ENCODE peak calls at places on chromosome 20, in eight cellular contexts. T, G, C, F, J, R, D and H are unnamed samples.

GRCh38 chr20:2631228-2631627 is 21.2 kb upstream of the NOP56 start:
- DNase-seq in T (no peak), G (no peak), C (peak; percentile 41), F (no peak), J (no peak), R (no peak), D (no peak), H (no peak)

GRCh38 chr20:55255016-55255415 is 750.3 kb downstream of the CBLN4 start:
- DNase-seq in T (no peak), G (no peak), C (no peak), F (no peak), J (no peak), R (no peak), D (no peak), H (no peak)

GRCh38 chr20:58721951-58722371 is 29.4 kb downstream of the NPEPL1 start:
- DNase-seq in T (peak; percentile 69), G (peak; percentile 57), C (no peak), F (peak; percentile 61), J (no peak), R (peak; percentile 13), D (no peak), H (no peak)

GRCh38 chr20:18739785-18740184 is 73.8 kb upstream of the SCP2D1 start:
- DNase-seq in T (peak; percentile 89), G (peak; percentile 16), C (peak; percentile 85), F (no peak), J (no peak), R (no peak), D (peak; percentile 71), H (no peak)

GRCh38 chr20:15827628-15828027 is 745.6 kb downstream of the KIF16B start:
- DNase-seq in T (no peak), G (no peak), C (no peak), F (no peak), J (no peak), R (no peak), D (no peak), H (no peak)

GRCh38 chr20:9912290-9912689 is 73.4 kb upstream of the PAK5 start:
- DNase-seq in T (no peak), G (no peak), C (no peak), F (no peak), J (no peak), R (no peak), D (no peak), H (no peak)

GRCh38 chr20:7691647-7692046 is 248.6 kb downstream of the HAO1 start:
- DNase-seq in T (no peak), G (no peak), C (no peak), F (no peak), J (no peak), R (no peak), D (no peak), H (no peak)

GRCh38 chr20:23157741-23158140 is 71.6 kb upstream of the CD93 start:
- DNase-seq in T (no peak), G (no peak), C (no peak), F (no peak), J (no peak), R (no peak), D (no peak), H (peak; percentile 22)

GRCh38 chr20:58496429-58496769 is 18.8 kb downstream of the APCDD1L start:
- DNase-seq in T (no peak), G (no peak), C (no peak), F (no peak), J (no peak), R (no peak), D (no peak), H (no peak)

GRCh38 chr20:64269604-64270411 is 14.3 kb downstream of the PCMTD2 start:
- DNase-seq in T (no peak), G (no peak), C (no peak), F (no peak), J (no peak), R (no peak), D (no peak), H (no peak)

GRCh38 chr20:9739991-9740390 is 98.9 kb downstream of the PAK5 start:
- DNase-seq in T (no peak), G (no peak), C (no peak), F (no peak), J (no peak), R (no peak), D (no peak), H (no peak)

GRCh38 chr20:57869291-57869950 is 159.6 kb upstream of the PMEPA1 start:
- DNase-seq in T (peak; percentile 26), G (no peak), C (no peak), F (no peak), J (no peak), R (no peak), D (no peak), H (no peak)

GRCh38 chr20:35085477-35086225 is 7.0 kb downstream of the TRPC4AP start:
- DNase-seq in T (no peak), G (no peak), C (no peak), F (no peak), J (no peak), R (no peak), D (no peak), H (no peak)

GRCh38 chr20:22532598-22532997 is 51.8 kb downstream of the FOXA2 start:
- DNase-seq in T (no peak), G (no peak), C (no peak), F (no peak), J (no peak), R (no peak), D (no peak), H (no peak)

GRCh38 chr20:4439461-4439860 is 282.2 kb upstream of the PRND start:
- DNase-seq in T (no peak), G (no peak), C (peak; percentile 36), F (no peak), J (no peak), R (no peak), D (no peak), H (peak; percentile 33)

GRCh38 chr20:48831702-48832422 is 4.1 kb upstream of the PREX1 start:
- DNase-seq in T (peak; percentile 75), G (peak; percentile 25), C (peak; percentile 89), F (peak; percentile 81), J (no peak), R (peak; percentile 60), D (no peak), H (no peak)

DNA sequence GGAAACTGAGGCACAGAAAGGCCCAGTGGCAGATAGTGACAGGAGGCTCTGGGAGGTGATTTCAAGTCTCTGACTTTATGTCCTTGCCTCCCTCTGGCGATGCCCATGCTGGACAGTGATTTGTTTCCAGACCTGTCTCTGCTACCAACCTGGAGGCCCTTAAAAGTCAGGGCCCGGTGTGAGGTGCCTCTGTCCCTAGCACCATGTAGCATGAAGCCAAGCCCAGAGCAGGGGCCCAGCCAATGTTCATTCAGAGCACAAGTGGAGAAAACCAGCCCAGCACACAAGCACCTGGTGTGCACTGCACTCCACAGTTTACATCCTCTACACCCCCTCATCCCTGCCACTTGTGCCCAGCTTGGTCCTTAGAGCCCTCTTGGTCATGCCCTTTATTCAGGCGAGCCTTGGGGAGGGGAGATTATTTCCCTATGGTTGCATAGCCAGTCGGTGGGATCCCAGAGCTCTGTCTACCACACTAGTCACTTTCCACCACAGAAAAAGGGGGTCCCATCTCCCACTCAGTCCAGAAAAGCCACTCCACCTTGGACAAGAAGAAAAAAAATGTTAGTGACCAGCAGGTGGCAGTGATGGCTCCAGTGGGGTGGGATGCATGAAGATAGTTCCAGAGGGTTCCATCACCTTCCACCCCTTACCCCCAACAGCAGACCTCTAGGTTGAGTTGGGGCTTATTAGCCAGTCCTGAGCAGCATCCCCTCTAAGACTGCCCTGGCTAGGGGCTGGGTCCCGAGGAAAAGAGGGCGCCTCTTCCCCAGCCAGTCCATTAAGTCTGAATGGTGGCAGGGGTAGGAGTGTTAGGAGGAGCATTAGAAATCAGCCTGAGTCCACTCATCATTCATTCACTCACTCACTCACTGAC is 30.9 kb downstream of the KIAA1755 start:
- DNase-seq in T (peak; percentile 57), G (peak; percentile 45), C (peak; percentile 62), F (no peak), J (no peak), R (no peak), D (no peak), H (no peak)
- TF ChIP-seq CTCF in T (peak; percentile 23), G (peak; percentile 33), C (peak; percentile 42), F (peak; percentile 54), J (peak; percentile 62), R (peak; percentile 64), D (peak; percentile 60), H (peak; percentile 57)

GRCh38 chr20:37915434-37915787 is 12.5 kb downstream of the VSTM2L start:
- DNase-seq in T (no peak), G (no peak), C (no peak), F (no peak), J (no peak), R (no peak), D (no peak), H (no peak)
- H3K4me3 ChIP-seq in T (peak overlapping the region; percentile 34), G (no peak overlapping the region), C (no peak overlapping the region), F (peak overlapping the region; percentile 18), J (no peak overlapping the region), R (peak overlapping the region; percentile 41), D (no peak overlapping the region), H (no peak overlapping the region)

GRCh38 chr20:324177-325042 is 942 bp upstream of the SOX12 start:
- DNase-seq in T (peak; percentile 94), G (peak; percentile 85), C (peak; percentile 98), F (peak; percentile 94), J (peak; percentile 94), R (peak; percentile 91), D (no peak), H (no peak)
- TF ChIP-seq CTCF in T (no peak), G (no peak), C (peak; percentile 25), F (no peak), J (peak; percentile 53), R (peak; percentile 35), D (peak; percentile 46), H (peak; percentile 37)

GRCh38 chr20:45021626-45022025 is 55.3 kb downstream of the STK4 start:
- DNase-seq in T (no peak), G (no peak), C (no peak), F (no peak), J (no peak), R (no peak), D (no peak), H (no peak)

GRCh38 chr20:45019027-45019763 is 52.9 kb downstream of the STK4 start:
- DNase-seq in T (no peak), G (no peak), C (no peak), F (no peak), J (no peak), R (no peak), D (no peak), H (no peak)

GRCh38 chr20:45017859-45018258 is 51.5 kb downstream of the STK4 start:
- DNase-seq in T (no peak), G (no peak), C (no peak), F (no peak), J (no peak), R (no peak), D (no peak), H (no peak)

GRCh38 chr20:45019764-45020126 is 53.4 kb downstream of the STK4 start:
- DNase-seq in T (no peak), G (no peak), C (no peak), F (no peak), J (no peak), R (no peak), D (no peak), H (no peak)

DNA sequence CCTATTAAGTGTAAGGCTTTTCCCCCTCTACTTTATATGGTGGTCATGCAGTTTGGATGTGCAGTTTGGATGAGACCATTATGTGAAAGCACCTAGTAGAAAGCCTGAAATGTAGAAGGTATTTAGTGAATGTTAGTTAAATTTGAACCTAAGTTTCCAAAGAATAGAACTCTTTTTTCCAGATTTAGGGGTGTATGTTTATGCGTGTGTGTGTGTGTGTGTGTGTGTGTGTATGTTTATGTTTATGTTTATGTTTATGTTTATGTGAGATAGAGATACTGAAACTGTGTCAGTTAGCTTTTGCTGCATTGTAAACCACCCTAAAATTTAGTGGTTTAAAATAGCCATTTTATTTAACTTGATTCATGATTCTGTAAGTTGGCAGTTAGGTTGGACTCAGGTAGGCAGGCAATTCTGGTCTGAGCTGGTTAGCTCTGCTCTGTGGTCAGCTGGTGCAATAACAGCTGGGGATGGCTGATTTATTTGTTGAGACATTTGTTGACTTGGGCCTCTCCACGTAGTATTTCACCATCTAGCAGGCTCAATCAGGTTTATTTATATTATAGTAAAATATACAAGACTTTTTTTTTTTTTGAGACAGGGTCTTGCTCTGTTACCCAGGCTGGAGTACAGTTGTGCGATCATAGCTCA is 54.0 kb downstream of the STK4 start:
- DNase-seq in T (no peak), G (no peak), C (no peak), F (no peak), J (no peak), R (no peak), D (no peak), H (no peak)
- H3K4me3 ChIP-seq in T (no peak overlapping the region), G (no peak overlapping the region), C (no peak overlapping the region), F (no peak overlapping the region), J (no peak overlapping the region), R (no peak overlapping the region), D (no peak overlapping the region), H (no peak overlapping the region)